ENCODE peak calls at places on chromosomes 16 and 17, in nine cellular contexts. F is left kidney; W is NCI-H1694 treated with DMSO at 0.1 percent for 48 hours; X is stimulated activated CD8-positive, alpha-beta memory T cell treated with anti-CD3 and anti-CD28 coated beads, Interleukin-2, amount 100 ng/mL, for 48 hours; S is NCI-H1930; Y is NCI-H446; M is memory B cell; Z is cardiac muscle cell; P is NCI-H1436. G is an unnamed sample.

GRCh38 chr17:37465058-37465616 is 24.6 kb upstream of the DUSP14 start:
- DNase-seq in F (no peak), W (no peak), X (no peak), S (no peak), Y (no peak), M (no peak), Z (peak; percentile 76), P (no peak), G (no peak)

GRCh38 chr17:1467898-1468492 is 12.0 kb upstream of the CRK start:
- DNase-seq in F (peak; percentile 85), W (no peak), X (no peak), S (no peak), Y (no peak), M (no peak), Z (peak; percentile 50), P (no peak), G (peak; percentile 83)

GRCh38 chr17:59010026-59010425 is 96.7 kb downstream of the TRIM37 start:
- DNase-seq in F (no peak), W (no peak), X (no peak), S (no peak), Y (no peak), M (no peak), Z (no peak), P (no peak), G (no peak)

GRCh38 chr16:79599837-79600635 is 501 bp downstream of the MAF start:
- DNase-seq in F (peak; percentile 89), W (no peak), X (no peak), S (no peak), Y (no peak), M (peak; percentile 18), Z (peak; percentile 57), P (peak; percentile 54), G (peak; percentile 62)

GRCh38 chr17:78131172-78132085 is 858 bp downstream of the TMC8 start:
- DNase-seq in F (no peak), W (no peak), X (no peak), S (no peak), Y (no peak), M (no peak), Z (no peak), P (no peak), G (peak; percentile 91)

GRCh38 chr16:78184554-78185183 is 85.2 kb downstream of the WWOX start:
- DNase-seq in F (peak; percentile 69), W (peak; percentile 64), X (no peak), S (no peak), Y (no peak), M (no peak), Z (no peak), P (no peak), G (no peak)

GRCh38 chr16:81315271-81316175 is 761 bp downstream of the GAN start:
- DNase-seq in F (peak; percentile 81), W (no peak), X (peak; percentile 32), S (no peak), Y (no peak), M (peak; percentile 23), Z (peak; percentile 61), P (no peak), G (peak; percentile 65)

GRCh38 chr17:27760069-27760885 is 40.1 kb downstream of the NOS2 start:
- DNase-seq in F (peak; percentile 58), W (peak; percentile 35), X (peak; percentile 61), S (peak; percentile 8), Y (peak; percentile 11), M (peak; percentile 72), Z (peak; percentile 48), P (peak; percentile 36), G (peak; percentile 93)

GRCh38 chr16:46996391-46996790 is 22.9 kb upstream of the DNAJA2 start:
- DNase-seq in F (no peak), W (no peak), X (no peak), S (no peak), Y (no peak), M (no peak), Z (peak; percentile 55), P (no peak), G (no peak)

GRCh38 chr17:21502301-21502700 is 126.1 kb downstream of the KCNJ12 start:
- DNase-seq in F (no peak), W (no peak), X (no peak), S (no peak), Y (no peak), M (no peak), Z (no peak), P (no peak), G (no peak)

GRCh38 chr17:58536541-58536940 is 22.1 kb upstream of the MTMR4 start:
- DNase-seq in F (no peak), W (no peak), X (no peak), S (no peak), Y (no peak), M (no peak), Z (no peak), P (no peak), G (no peak)

GRCh38 chr17:74190154-74190553 is 13.3 kb upstream of the RPL38 start:
- DNase-seq in F (peak; percentile 84), W (peak; percentile 91), X (no peak), S (no peak), Y (peak; percentile 48), M (no peak), Z (peak; percentile 72), P (peak; percentile 70), G (no peak)

GRCh38 chr17:79706931-79707382 is 23.8 kb upstream of the ENPP7 start:
- DNase-seq in F (peak; percentile 88), W (peak; percentile 66), X (no peak), S (no peak), Y (peak; percentile 96), M (no peak), Z (peak; percentile 40), P (no peak), G (no peak)

GRCh38 chr16:19088341-19088916 is 21.0 kb downstream of the COQ7 start:
- DNase-seq in F (no peak), W (no peak), X (no peak), S (no peak), Y (no peak), M (no peak), Z (no peak), P (no peak), G (no peak)

GRCh38 chr17:55347341-55347740 is 74.3 kb downstream of the MMD start:
- DNase-seq in F (no peak), W (no peak), X (no peak), S (no peak), Y (no peak), M (no peak), Z (no peak), P (no peak), G (no peak)

GRCh38 chr17:77419547-77420475 is 279.0 kb downstream of the SEC14L1 start:
- DNase-seq in F (peak; percentile 93), W (no peak), X (no peak), S (peak; percentile 35), Y (no peak), M (no peak), Z (no peak), P (peak; percentile 36), G (no peak)

GRCh38 chr17:29726721-29727252 is 104.1 kb upstream of the CORO6 start:
- DNase-seq in F (peak; percentile 44), W (no peak), X (no peak), S (no peak), Y (no peak), M (no peak), Z (peak; percentile 60), P (no peak), G (no peak)

GRCh38 chr17:79646721-79647455 is 36.0 kb upstream of the RBFOX3 start:
- DNase-seq in F (no peak), W (peak; percentile 16), X (no peak), S (no peak), Y (no peak), M (no peak), Z (no peak), P (no peak), G (no peak)

GRCh38 chr16:57798953-57799618 is 3.2 kb downstream of the KIFC3 start:
- DNase-seq in F (no peak), W (no peak), X (no peak), S (no peak), Y (no peak), M (no peak), Z (no peak), P (no peak), G (peak; percentile 20)

GRCh38 chr16:15031179-15031578 is 24.7 kb downstream of the NTAN1 start:
- DNase-seq in F (no peak), W (no peak), X (no peak), S (no peak), Y (no peak), M (no peak), Z (no peak), P (no peak), G (no peak)

GRCh38 chr17:44202756-44203155 is 3.1 kb upstream of the ATXN7L3 start:
- DNase-seq in F (no peak), W (no peak), X (no peak), S (no peak), Y (no peak), M (no peak), Z (no peak), P (no peak), G (no peak)

GRCh38 chr17:15649861-15650391 is 30.4 kb upstream of the FBXW10B start:
- DNase-seq in F (no peak), W (no peak), X (no peak), S (no peak), Y (no peak), M (no peak), Z (peak; percentile 43), P (no peak), G (peak; percentile 61)

GRCh38 chr16:85593503-85594195 is 19.5 kb upstream of the GSE1 start:
- DNase-seq in F (peak; percentile 70), W (peak; percentile 72), X (no peak), S (no peak), Y (peak; percentile 37), M (no peak), Z (no peak), P (peak; percentile 54), G (no peak)

GRCh38 chr16:89615596-89616090 is 2.2 kb downstream of the DPEP1 start:
- DNase-seq in F (peak; percentile 65), W (no peak), X (peak; percentile 36), S (no peak), Y (no peak), M (peak; percentile 29), Z (peak; percentile 19), P (no peak), G (no peak)

GRCh38 chr16:81201267-81201666 is 37.2 kb upstream of the BCO1 start:
- DNase-seq in F (no peak), W (no peak), X (no peak), S (no peak), Y (no peak), M (no peak), Z (no peak), P (no peak), G (no peak)

GRCh38 chr17:46117117-46117516 is 76.1 kb downstream of the KANSL1 start:
- DNase-seq in F (no peak), W (no peak), X (no peak), S (no peak), Y (no peak), M (no peak), Z (no peak), P (no peak), G (no peak)

GRCh38 chr17:17966399-17966798 is 5.8 kb downstream of the TOM1L2 start:
- DNase-seq in F (no peak), W (no peak), X (no peak), S (no peak), Y (no peak), M (no peak), Z (no peak), P (no peak), G (no peak)